ENCODE peak calls at places on chromosome 9, in four cellular contexts. R is HCEC 1CT; U is stimulated activated CD4-positive, alpha-beta T cell treated with anti-CD3 and anti-CD28 coated beads, Interleukin-1b, Interleukin-23, amount 100 ng/mL, for 4 hours; S is foreskin fibroblast. C is an unnamed sample.

GRCh38 chr9:110152704-110153374 is 55.1 kb downstream of the C9orf152 start:
- DNase-seq in R (peak), S (no peak), U (no peak), C (no peak)

GRCh38 chr9:29773676-29774075 is 2200.4 kb upstream of the C9orf72 start:
- DNase-seq in R (no peak), S (no peak), U (no peak), C (no peak)

GRCh38 chr9:79152306-79152705 is 419.5 kb upstream of the TLE4 start:
- DNase-seq in U (no peak), S (no peak), R (no peak), C (no peak)

GRCh38 chr9:16345902-16346301 is 524.6 kb downstream of the BNC2 start:
- DNase-seq in U (no peak), S (no peak), R (no peak), C (no peak)

GRCh38 chr9:95419444-95419843 is 97.3 kb downstream of the PTCH1 start:
- DNase-seq in S (no peak), R (no peak), U (no peak), C (no peak)

GRCh38 chr9:105191508-105192118 is 52.8 kb upstream of the SLC44A1 start:
- DNase-seq in R (no peak), U (no peak), S (no peak), C (no peak)

GRCh38 chr9:133680250-133680975 is 44.2 kb downstream of the DBH start:
- DNase-seq in U (no peak), R (no peak), S (no peak), C (no peak)

GRCh38 chr9:94798201-94798600 is 71.7 kb downstream of the AOPEP start:
- DNase-seq in S (no peak), R (no peak), U (no peak), C (no peak)

GRCh38 chr9:133677126-133678010 is 41.2 kb downstream of the DBH start:
- DNase-seq in S (no peak), R (no peak), U (no peak), C (no peak)

GRCh38 chr9:127021664-127022337 is 100.6 kb downstream of the ANGPTL2 start:
- DNase-seq in R (peak), S (peak), U (no peak), C (no peak)

GRCh38 chr9:128626181-128626580 is 30.5 kb downstream of the DYNC2I2 start:
- DNase-seq in U (no peak), S (no peak), R (no peak), C (no peak)

GRCh38 chr9:109012009-109012875 is 1.1 kb downstream of the CTNNAL1 start:
- DNase-seq in R (peak), U (peak), S (peak), C (peak)

GRCh38 chr9:95874303-95874988 is 1.0 kb upstream of the ERCC6L2 start:
- DNase-seq in S (no peak), U (no peak), R (no peak), C (no peak)

C was measured in foreskin melanocyte.